ENCODE peak calls at places on chromosomes 4 and X, in seven cellular contexts. X is heart left ventricle; A is right lobe of liver; H is cardiac muscle cell; F is neural progenitor cell; N is CD4-positive, alpha-beta memory T cell; D is ascending aorta. Z is an unnamed sample. For H3K9me3, the result is how much of the 10 kb centered on the place peaks cover.

GRCh38 chr4:46123872-46124755 is at the start of gene GABRG1:
- DNase-seq in H (peak), X (no peak), D (no peak), N (no peak), A (no peak), F (peak), Z (no peak)

GRCh38 chr4:180913750-180914149 is 1329.5 kb upstream of the TENM3 start:
- DNase-seq in D (no peak), H (no peak), N (no peak), F (peak), X (no peak), A (no peak), Z (no peak)

GRCh38 chr4:172995704-172996103 is 172.9 kb upstream of the GALNT7 start:
- DNase-seq in A (no peak), H (no peak), X (no peak), F (no peak), D (no peak), N (no peak), Z (no peak)

GRCh38 chr4:82798168-82799005 is at the start of gene SCD5:
- DNase-seq in F (peak), H (peak), D (peak), A (peak), X (peak), N (no peak), Z (peak)

GRCh38 chrX:39477438-39478120 is 620.2 kb downstream of the BCOR start:
- DNase-seq in D (no peak), F (peak), X (peak), H (peak), A (peak), N (no peak), Z (peak)

GRCh38 chrX:17374619-17375360 is at the start of gene NHS:
- DNase-seq in A (peak), F (peak), N (no peak), H (peak), X (peak), D (peak), Z (no peak)

GRCh38 chrX:18406531-18407266 is 18.7 kb upstream of the CDKL5 start:
- DNase-seq in X (no peak), H (no peak), A (no peak), F (no peak), D (no peak), N (no peak), Z (no peak)

GRCh38 chr4:1192091-1192492 is 19.7 kb upstream of the SPON2 start:
- DNase-seq in F (no peak), D (peak), N (no peak), H (no peak), X (peak), A (peak), Z (peak)

GRCh38 chr4:148293571-148293970 is 148.6 kb downstream of the NR3C2 start:
- DNase-seq in D (no peak), H (no peak), N (no peak), X (no peak), F (no peak), A (no peak), Z (no peak)

GRCh38 chr4:171676555-171677215 is 136.5 kb upstream of the GALNTL6 start:
- DNase-seq in F (no peak), N (no peak), H (no peak), X (no peak), A (no peak), D (no peak), Z (no peak)

GRCh38 chr4:2135083-2135482 is 76.0 kb downstream of the NAT8L start:
- DNase-seq in A (no peak), X (no peak), H (peak), D (no peak), F (no peak), N (no peak), Z (peak)

GRCh38 chr4:110634320-110635154 is 11.7 kb upstream of the PITX2 start:
- DNase-seq in H (no peak), X (no peak), N (no peak), D (no peak), A (no peak), F (no peak), Z (no peak)
- H3K9me3 ChIP-seq in H (under half), X (under half), N (under half), D (under half), A (under half), F (under half), Z (under half)

GRCh38 chr4:5020341-5020740 is 1.1 kb upstream of the CYTL1 start:
- DNase-seq in A (no peak), D (no peak), H (no peak), X (no peak), N (no peak), F (no peak), Z (no peak)
- H3K27ac ChIP-seq in A (no peak), D (no peak), H (no peak), X (no peak), N (no peak), F (no peak), Z (no peak)

GRCh38 chrX:13967636-13968035 is 62.1 kb downstream of the GEMIN8 start:
- DNase-seq in N (no peak), F (no peak), A (no peak), X (no peak), D (no peak), H (no peak), Z (no peak)

GRCh38 chrX:13965531-13965930 is 64.2 kb downstream of the GEMIN8 start:
- DNase-seq in N (no peak), X (no peak), H (no peak), F (no peak), A (no peak), D (no peak), Z (no peak)

GRCh38 chrX:13966071-13966850 is 63.4 kb downstream of the GEMIN8 start:
- DNase-seq in D (no peak), X (no peak), H (no peak), N (no peak), A (no peak), F (no peak), Z (peak)

GRCh38 chrX:13968198-13968597 is 61.5 kb downstream of the GEMIN8 start:
- DNase-seq in D (no peak), N (no peak), A (no peak), X (no peak), H (no peak), F (no peak), Z (no peak)
- H3K4me3 ChIP-seq in D (no peak), N (no peak), A (no peak), X (no peak), H (no peak), F (no peak), Z (no peak)

GRCh38 chr4:138670681-138671080 is 344.9 kb upstream of the NOCT start:
- DNase-seq in A (no peak), D (no peak), N (no peak), H (no peak), X (no peak), F (no peak), Z (peak)

GRCh38 chr4:138671106-138671505 is 344.5 kb upstream of the NOCT start:
- DNase-seq in N (no peak), D (no peak), F (peak), X (no peak), A (no peak), H (no peak), Z (peak)

GRCh38 chr4:138671606-138672084 is 343.9 kb upstream of the NOCT start:
- DNase-seq in F (no peak), H (no peak), A (no peak), D (no peak), N (no peak), X (no peak), Z (peak)

GRCh38 chr4:138668309-138668708 is 347.3 kb upstream of the NOCT start:
- DNase-seq in D (no peak), A (no peak), H (no peak), F (no peak), N (no peak), X (no peak), Z (no peak)

GRCh38 chr4:138669479-138670165 is 346.0 kb upstream of the NOCT start:
- DNase-seq in F (no peak), D (no peak), H (no peak), N (no peak), X (no peak), A (no peak), Z (no peak)
- H3K9me3 ChIP-seq in F (under half), D (under half), H (under half), N (under half), X (under half), A (under half), Z (under half)

Z was measured in SJCRH30.